ENCODE peak calls at places on chromosome 17, in nine cellular contexts. One of them, this sample, is unnamed.

GRCh38 chr17:51121620-51122472 is 1.2 kb upstream of the SPAG9 start:
- DNase-seq in heart right ventricle: peak; percentile 93
- DNase-seq in A549: peak; percentile 99
- DNase-seq in gastrocnemius medialis: peak; percentile 95
- DNase-seq in upper lobe of right lung: peak; percentile 94
- DNase-seq in cardiac muscle cell: peak; percentile 93
- DNase-seq in tibial nerve: peak; percentile 86
- DNase-seq in left ventricle myocardium inferior: peak; percentile 85
- DNase-seq in colonic mucosa: peak; percentile 93
- DNase-seq in this sample: peak; percentile 92

GRCh38 chr17:74776990-74777389 is 845 bp upstream of the NAT9 start:
- DNase-seq in upper lobe of right lung: no peak
- DNase-seq in A549: no peak
- DNase-seq in tibial nerve: no peak
- DNase-seq in cardiac muscle cell: no peak
- DNase-seq in heart right ventricle: no peak
- DNase-seq in left ventricle myocardium inferior: no peak
- DNase-seq in colonic mucosa: no peak
- DNase-seq in gastrocnemius medialis: no peak
- DNase-seq in this sample: no peak

GRCh38 chr17:76417499-76418143 is 33.2 kb downstream of the SPHK1 start:
- DNase-seq in cardiac muscle cell: no peak
- DNase-seq in heart right ventricle: no peak
- DNase-seq in A549: no peak
- DNase-seq in left ventricle myocardium inferior: no peak
- DNase-seq in colonic mucosa: no peak
- DNase-seq in upper lobe of right lung: peak; percentile 30
- DNase-seq in tibial nerve: no peak
- DNase-seq in gastrocnemius medialis: no peak
- DNase-seq in this sample: no peak

GRCh38 chr17:5877948-5878347 is 192.2 kb upstream of the WSCD1 start:
- DNase-seq in tibial nerve: no peak
- DNase-seq in cardiac muscle cell: no peak
- DNase-seq in gastrocnemius medialis: peak; percentile 85
- DNase-seq in left ventricle myocardium inferior: peak; percentile 56
- DNase-seq in upper lobe of right lung: no peak
- DNase-seq in A549: no peak
- DNase-seq in colonic mucosa: no peak
- DNase-seq in heart right ventricle: peak; percentile 60
- DNase-seq in this sample: no peak

GRCh38 chr17:56710986-56711385 is 117.5 kb downstream of the NOG start:
- DNase-seq in gastrocnemius medialis: no peak
- DNase-seq in left ventricle myocardium inferior: no peak
- DNase-seq in A549: no peak
- DNase-seq in tibial nerve: no peak
- DNase-seq in cardiac muscle cell: no peak
- DNase-seq in colonic mucosa: no peak
- DNase-seq in heart right ventricle: no peak
- DNase-seq in upper lobe of right lung: no peak
- DNase-seq in this sample: no peak

GRCh38 chr17:16459271-16459670 is 32.7 kb downstream of the LRRC75A start:
- DNase-seq in gastrocnemius medialis: no peak
- DNase-seq in cardiac muscle cell: no peak
- DNase-seq in A549: no peak
- DNase-seq in colonic mucosa: no peak
- DNase-seq in left ventricle myocardium inferior: no peak
- DNase-seq in upper lobe of right lung: no peak
- DNase-seq in tibial nerve: no peak
- DNase-seq in heart right ventricle: no peak
- DNase-seq in this sample: no peak

GRCh38 chr17:65071861-65072260 is 15.3 kb upstream of the GNA13 start:
- DNase-seq in gastrocnemius medialis: no peak
- DNase-seq in tibial nerve: no peak
- DNase-seq in upper lobe of right lung: no peak
- DNase-seq in heart right ventricle: no peak
- DNase-seq in cardiac muscle cell: no peak
- DNase-seq in left ventricle myocardium inferior: no peak
- DNase-seq in colonic mucosa: no peak
- DNase-seq in A549: peak; percentile 51
- DNase-seq in this sample: no peak

GRCh38 chr17:37710344-37710886 is 34.4 kb downstream of the HNF1B start:
- DNase-seq in A549: peak; percentile 72
- DNase-seq in left ventricle myocardium inferior: no peak
- DNase-seq in upper lobe of right lung: peak; percentile 86
- DNase-seq in heart right ventricle: no peak
- DNase-seq in cardiac muscle cell: peak; percentile 69
- DNase-seq in gastrocnemius medialis: no peak
- DNase-seq in colonic mucosa: peak; percentile 96
- DNase-seq in tibial nerve: no peak
- DNase-seq in this sample: no peak

GRCh38 chr17:835263-835662 is 53.1 kb downstream of the MRM3 start:
- DNase-seq in heart right ventricle: no peak
- DNase-seq in upper lobe of right lung: no peak
- DNase-seq in tibial nerve: peak; percentile 32
- DNase-seq in cardiac muscle cell: peak; percentile 95
- DNase-seq in left ventricle myocardium inferior: no peak
- DNase-seq in gastrocnemius medialis: peak; percentile 52
- DNase-seq in colonic mucosa: no peak
- DNase-seq in A549: no peak
- DNase-seq in this sample: no peak

GRCh38 chr17:37274432-37274831 is 101.4 kb upstream of the C17orf78 start:
- DNase-seq in colonic mucosa: no peak
- DNase-seq in cardiac muscle cell: no peak
- DNase-seq in gastrocnemius medialis: no peak
- DNase-seq in upper lobe of right lung: no peak
- DNase-seq in left ventricle myocardium inferior: no peak
- DNase-seq in tibial nerve: no peak
- DNase-seq in heart right ventricle: no peak
- DNase-seq in A549: no peak
- DNase-seq in this sample: no peak

GRCh38 chr17:43720311-43721060 is 38.1 kb downstream of the SOST start:
- DNase-seq in heart right ventricle: peak; percentile 85
- DNase-seq in colonic mucosa: peak; percentile 79
- DNase-seq in gastrocnemius medialis: peak; percentile 26
- DNase-seq in upper lobe of right lung: peak; percentile 92
- DNase-seq in left ventricle myocardium inferior: peak; percentile 86
- DNase-seq in cardiac muscle cell: peak; percentile 81
- DNase-seq in A549: peak; percentile 83
- DNase-seq in tibial nerve: peak; percentile 57
- DNase-seq in this sample: peak; percentile 86

GRCh38 chr17:57534863-57535651 is 210.0 kb downstream of the CCDC182 start:
- DNase-seq in heart right ventricle: no peak
- DNase-seq in gastrocnemius medialis: no peak
- DNase-seq in colonic mucosa: no peak
- DNase-seq in cardiac muscle cell: peak; percentile 35
- DNase-seq in A549: no peak
- DNase-seq in tibial nerve: no peak
- DNase-seq in upper lobe of right lung: no peak
- DNase-seq in left ventricle myocardium inferior: no peak
- DNase-seq in this sample: no peak

GRCh38 chr17:19334331-19334730 is 28.2 kb downstream of the B9D1 start:
- DNase-seq in heart right ventricle: no peak
- DNase-seq in left ventricle myocardium inferior: no peak
- DNase-seq in gastrocnemius medialis: no peak
- DNase-seq in tibial nerve: no peak
- DNase-seq in upper lobe of right lung: peak; percentile 26
- DNase-seq in cardiac muscle cell: no peak
- DNase-seq in A549: no peak
- DNase-seq in colonic mucosa: no peak
- DNase-seq in this sample: no peak

GRCh38 chr17:50638851-50639767 is 4.4 kb downstream of the ABCC3 start:
- DNase-seq in heart right ventricle: peak; percentile 90
- DNase-seq in gastrocnemius medialis: peak; percentile 60
- DNase-seq in A549: peak; percentile 96
- DNase-seq in tibial nerve: peak; percentile 91
- DNase-seq in cardiac muscle cell: peak; percentile 99
- DNase-seq in upper lobe of right lung: peak; percentile 93
- DNase-seq in colonic mucosa: peak; percentile 98
- DNase-seq in left ventricle myocardium inferior: peak; percentile 84
- DNase-seq in this sample: peak; percentile 94

GRCh38 chr17:44971776-44972483 is 3.8 kb upstream of the C1QL1 start:
- DNase-seq in A549: no peak
- DNase-seq in upper lobe of right lung: no peak
- DNase-seq in colonic mucosa: no peak
- DNase-seq in left ventricle myocardium inferior: no peak
- DNase-seq in tibial nerve: no peak
- DNase-seq in gastrocnemius medialis: no peak
- DNase-seq in cardiac muscle cell: no peak
- DNase-seq in heart right ventricle: no peak
- DNase-seq in this sample: no peak

GRCh38 chr17:41061969-41062368 is 2.1 kb upstream of the KRTAP2-3 start:
- DNase-seq in colonic mucosa: no peak
- DNase-seq in A549: peak; percentile 23
- DNase-seq in cardiac muscle cell: peak; percentile 47
- DNase-seq in upper lobe of right lung: no peak
- DNase-seq in heart right ventricle: no peak
- DNase-seq in gastrocnemius medialis: no peak
- DNase-seq in tibial nerve: no peak
- DNase-seq in left ventricle myocardium inferior: no peak
- DNase-seq in this sample: no peak

GRCh38 chr17:80311216-80311827 is 50.7 kb downstream of the RNF213 start:
- DNase-seq in A549: no peak
- DNase-seq in tibial nerve: no peak
- DNase-seq in cardiac muscle cell: no peak
- DNase-seq in upper lobe of right lung: peak; percentile 44
- DNase-seq in heart right ventricle: no peak
- DNase-seq in gastrocnemius medialis: no peak
- DNase-seq in colonic mucosa: no peak
- DNase-seq in left ventricle myocardium inferior: no peak
- DNase-seq in this sample: no peak
- H3K4me3 ChIP-seq in A549: no peak overlapping the region
- H3K4me3 ChIP-seq in tibial nerve: no peak overlapping the region
- H3K4me3 ChIP-seq in cardiac muscle cell: no peak overlapping the region
- H3K4me3 ChIP-seq in upper lobe of right lung: no peak overlapping the region
- H3K4me3 ChIP-seq in heart right ventricle: no peak overlapping the region
- H3K4me3 ChIP-seq in gastrocnemius medialis: no peak overlapping the region
- H3K4me3 ChIP-seq in colonic mucosa: no peak overlapping the region
- H3K4me3 ChIP-seq in left ventricle myocardium inferior: no peak overlapping the region
- H3K4me3 ChIP-seq in this sample: no peak overlapping the region

GRCh38 chr17:9230861-9231260 is 209.6 kb downstream of the NTN1 start:
- DNase-seq in left ventricle myocardium inferior: no peak
- DNase-seq in cardiac muscle cell: no peak
- DNase-seq in gastrocnemius medialis: no peak
- DNase-seq in colonic mucosa: no peak
- DNase-seq in A549: no peak
- DNase-seq in upper lobe of right lung: no peak
- DNase-seq in tibial nerve: no peak
- DNase-seq in heart right ventricle: no peak
- DNase-seq in this sample: no peak

GRCh38 chr17:9232591-9233270 is 211.4 kb downstream of the NTN1 start:
- DNase-seq in colonic mucosa: no peak
- DNase-seq in A549: no peak
- DNase-seq in heart right ventricle: no peak
- DNase-seq in tibial nerve: no peak
- DNase-seq in gastrocnemius medialis: no peak
- DNase-seq in cardiac muscle cell: no peak
- DNase-seq in left ventricle myocardium inferior: no peak
- DNase-seq in upper lobe of right lung: no peak
- DNase-seq in this sample: no peak

GRCh38 chr17:9232155-9232475 is 210.8 kb downstream of the NTN1 start:
- DNase-seq in gastrocnemius medialis: no peak
- DNase-seq in cardiac muscle cell: no peak
- DNase-seq in upper lobe of right lung: no peak
- DNase-seq in heart right ventricle: no peak
- DNase-seq in A549: no peak
- DNase-seq in tibial nerve: no peak
- DNase-seq in left ventricle myocardium inferior: no peak
- DNase-seq in colonic mucosa: no peak
- DNase-seq in this sample: no peak

GRCh38 chr17:9230346-9230745 is 209.0 kb downstream of the NTN1 start:
- DNase-seq in tibial nerve: no peak
- DNase-seq in cardiac muscle cell: no peak
- DNase-seq in gastrocnemius medialis: no peak
- DNase-seq in A549: no peak
- DNase-seq in left ventricle myocardium inferior: no peak
- DNase-seq in heart right ventricle: no peak
- DNase-seq in upper lobe of right lung: no peak
- DNase-seq in colonic mucosa: no peak
- DNase-seq in this sample: no peak

GRCh38 chr17:9231449-9232154 is 210.3 kb downstream of the NTN1 start:
- DNase-seq in left ventricle myocardium inferior: no peak
- DNase-seq in colonic mucosa: no peak
- DNase-seq in A549: no peak
- DNase-seq in gastrocnemius medialis: no peak
- DNase-seq in upper lobe of right lung: no peak
- DNase-seq in tibial nerve: no peak
- DNase-seq in heart right ventricle: no peak
- DNase-seq in cardiac muscle cell: no peak
- DNase-seq in this sample: peak; percentile 69
- H3K27ac ChIP-seq in left ventricle myocardium inferior: no peak overlapping the region
- H3K27ac ChIP-seq in colonic mucosa: no peak overlapping the region
- H3K27ac ChIP-seq in A549: no peak overlapping the region
- H3K27ac ChIP-seq in gastrocnemius medialis: no peak overlapping the region
- H3K27ac ChIP-seq in upper lobe of right lung: no peak overlapping the region
- H3K27ac ChIP-seq in tibial nerve: no peak overlapping the region
- H3K27ac ChIP-seq in heart right ventricle: no peak overlapping the region
- H3K27ac ChIP-seq in cardiac muscle cell: no peak overlapping the region
- H3K27ac ChIP-seq in this sample: no peak overlapping the region

DNA sequence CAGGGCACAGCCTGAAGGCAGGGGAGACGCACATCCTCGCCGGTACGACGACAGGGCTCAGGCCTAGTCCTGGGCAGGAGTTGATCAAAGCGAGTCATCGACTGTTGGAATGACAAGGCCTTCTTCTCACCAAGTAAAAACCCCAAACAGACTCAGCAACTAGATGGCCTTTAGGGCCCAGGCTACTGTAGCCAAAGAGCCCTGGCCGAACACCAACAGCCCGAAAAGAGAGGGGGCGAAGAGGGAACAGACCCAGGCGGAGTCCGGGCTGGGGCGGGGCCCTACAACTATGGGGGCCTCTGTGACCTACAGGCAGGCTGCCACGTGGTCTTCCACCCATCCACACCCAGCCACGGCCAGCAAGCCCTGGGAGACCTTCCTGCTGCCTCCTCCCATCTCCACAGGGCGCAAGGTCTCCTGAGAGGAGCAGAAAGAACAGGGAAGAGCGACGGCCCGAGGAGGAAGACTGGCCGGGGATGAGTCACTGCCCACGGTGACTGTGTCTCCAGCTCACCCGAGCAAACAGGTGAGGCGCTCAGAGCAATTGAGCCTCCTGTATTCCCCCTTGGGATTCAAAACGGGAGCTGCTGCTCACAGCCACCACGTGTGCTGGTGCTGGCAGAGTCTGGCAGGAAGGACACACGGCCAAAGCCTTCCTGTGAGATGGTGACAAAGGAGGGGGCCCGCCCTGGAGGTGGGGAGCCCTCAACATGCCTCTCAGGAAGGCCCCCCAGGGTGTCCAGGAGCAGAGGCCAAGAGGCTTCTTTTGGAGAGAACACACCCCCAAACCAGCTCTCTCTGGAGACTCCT is 17.7 kb downstream of the SLC16A3 start:
- DNase-seq in colonic mucosa: no peak
- DNase-seq in left ventricle myocardium inferior: no peak
- DNase-seq in A549: peak; percentile 92
- DNase-seq in gastrocnemius medialis: no peak
- DNase-seq in heart right ventricle: no peak
- DNase-seq in tibial nerve: no peak
- DNase-seq in cardiac muscle cell: peak; percentile 51
- DNase-seq in upper lobe of right lung: no peak
- DNase-seq in this sample: peak; percentile 74
- TF ChIP-seq CTCF in colonic mucosa: no peak
- TF ChIP-seq CTCF in left ventricle myocardium inferior: no peak
- TF ChIP-seq CTCF in A549: no peak
- TF ChIP-seq CTCF in gastrocnemius medialis: no peak
- TF ChIP-seq CTCF in heart right ventricle: no peak
- TF ChIP-seq CTCF in tibial nerve: no peak
- TF ChIP-seq CTCF in cardiac muscle cell: no peak
- TF ChIP-seq CTCF in upper lobe of right lung: no peak
- TF ChIP-seq CTCF in this sample: no peak

GRCh38 chr17:73057196-73057595 is 35.3 kb downstream of the SLC39A11 start:
- DNase-seq in A549: no peak
- DNase-seq in cardiac muscle cell: no peak
- DNase-seq in left ventricle myocardium inferior: no peak
- DNase-seq in colonic mucosa: no peak
- DNase-seq in heart right ventricle: no peak
- DNase-seq in tibial nerve: no peak
- DNase-seq in upper lobe of right lung: no peak
- DNase-seq in gastrocnemius medialis: no peak
- DNase-seq in this sample: no peak
- H3K4me3 ChIP-seq in A549: no peak overlapping the region
- H3K4me3 ChIP-seq in cardiac muscle cell: no peak overlapping the region
- H3K4me3 ChIP-seq in left ventricle myocardium inferior: no peak overlapping the region
- H3K4me3 ChIP-seq in colonic mucosa: no peak overlapping the region
- H3K4me3 ChIP-seq in heart right ventricle: no peak overlapping the region
- H3K4me3 ChIP-seq in tibial nerve: no peak overlapping the region
- H3K4me3 ChIP-seq in upper lobe of right lung: no peak overlapping the region
- H3K4me3 ChIP-seq in gastrocnemius medialis: no peak overlapping the region
- H3K4me3 ChIP-seq in this sample: no peak overlapping the region

This sample was measured in coronary artery.